ENCODE peak calls at places on chromosomes 6 and 20, in seven cellular contexts. One of them, this sample, is unnamed.

GRCh38 chr6:94254689-94255088 is 835.3 kb upstream of the EPHA7 start:
- DNase-seq in PC-3: peak
- DNase-seq in GM06990: no peak
- DNase-seq in AG10803: no peak
- DNase-seq in activated CD8-positive, alpha-beta T cell treated with anti-CD3 and anti-CD28 coated beads for 36 hours: no peak
- DNase-seq in uterus: no peak
- DNase-seq in fibroblast of the aortic adventitia: no peak
- DNase-seq in this sample: no peak

GRCh38 chr6:106508836-106509235 is 120.5 kb downstream of the RTN4IP1 start:
- DNase-seq in PC-3: no peak
- DNase-seq in GM06990: no peak
- DNase-seq in AG10803: no peak
- DNase-seq in activated CD8-positive, alpha-beta T cell treated with anti-CD3 and anti-CD28 coated beads for 36 hours: no peak
- DNase-seq in uterus: no peak
- DNase-seq in fibroblast of the aortic adventitia: peak
- DNase-seq in this sample: no peak

GRCh38 chr20:22248052-22248667 is 336.2 kb downstream of the FOXA2 start:
- DNase-seq in PC-3: peak
- DNase-seq in GM06990: no peak
- DNase-seq in AG10803: no peak
- DNase-seq in activated CD8-positive, alpha-beta T cell treated with anti-CD3 and anti-CD28 coated beads for 36 hours: peak
- DNase-seq in uterus: no peak
- DNase-seq in fibroblast of the aortic adventitia: peak
- DNase-seq in this sample: no peak

GRCh38 chr6:5173862-5174643 is 86.7 kb downstream of the LYRM4 start:
- DNase-seq in PC-3: no peak
- DNase-seq in GM06990: peak
- DNase-seq in AG10803: no peak
- DNase-seq in activated CD8-positive, alpha-beta T cell treated with anti-CD3 and anti-CD28 coated beads for 36 hours: peak
- DNase-seq in uterus: no peak
- DNase-seq in fibroblast of the aortic adventitia: no peak
- DNase-seq in this sample: peak

GRCh38 chr6:106805017-106805335 is 169.6 kb downstream of the CD24 start:
- DNase-seq in PC-3: no peak
- DNase-seq in GM06990: no peak
- DNase-seq in AG10803: no peak
- DNase-seq in activated CD8-positive, alpha-beta T cell treated with anti-CD3 and anti-CD28 coated beads for 36 hours: no peak
- DNase-seq in uterus: no peak
- DNase-seq in fibroblast of the aortic adventitia: no peak
- DNase-seq in this sample: no peak

GRCh38 chr6:148445620-148446019 is 103.0 kb downstream of the SASH1 start:
- DNase-seq in PC-3: peak
- DNase-seq in GM06990: no peak
- DNase-seq in AG10803: peak
- DNase-seq in activated CD8-positive, alpha-beta T cell treated with anti-CD3 and anti-CD28 coated beads for 36 hours: no peak
- DNase-seq in uterus: no peak
- DNase-seq in fibroblast of the aortic adventitia: no peak
- DNase-seq in this sample: no peak

GRCh38 chr6:24228681-24229255 is 102.8 kb downstream of the NRSN1 start:
- DNase-seq in PC-3: no peak
- DNase-seq in GM06990: no peak
- DNase-seq in AG10803: peak
- DNase-seq in activated CD8-positive, alpha-beta T cell treated with anti-CD3 and anti-CD28 coated beads for 36 hours: peak
- DNase-seq in uterus: no peak
- DNase-seq in fibroblast of the aortic adventitia: no peak
- DNase-seq in this sample: no peak

GRCh38 chr6:125188037-125188436 is 34.5 kb downstream of the TPD52L1 start:
- DNase-seq in PC-3: no peak
- DNase-seq in GM06990: no peak
- DNase-seq in AG10803: peak
- DNase-seq in activated CD8-positive, alpha-beta T cell treated with anti-CD3 and anti-CD28 coated beads for 36 hours: no peak
- DNase-seq in uterus: no peak
- DNase-seq in fibroblast of the aortic adventitia: peak
- DNase-seq in this sample: no peak

GRCh38 chr6:44000164-44000842 is 126.9 kb downstream of the MRPL14 start:
- DNase-seq in PC-3: no peak
- DNase-seq in GM06990: peak
- DNase-seq in AG10803: no peak
- DNase-seq in activated CD8-positive, alpha-beta T cell treated with anti-CD3 and anti-CD28 coated beads for 36 hours: peak
- DNase-seq in uterus: no peak
- DNase-seq in fibroblast of the aortic adventitia: no peak
- DNase-seq in this sample: peak

GRCh38 chr20:54199283-54199682 is 8.6 kb upstream of the PFDN4 start:
- DNase-seq in PC-3: no peak
- DNase-seq in GM06990: no peak
- DNase-seq in AG10803: no peak
- DNase-seq in activated CD8-positive, alpha-beta T cell treated with anti-CD3 and anti-CD28 coated beads for 36 hours: no peak
- DNase-seq in uterus: no peak
- DNase-seq in fibroblast of the aortic adventitia: no peak
- DNase-seq in this sample: no peak

GRCh38 chr20:49484180-49485140 is 2.0 kb upstream of the KCNB1 start:
- DNase-seq in PC-3: peak
- DNase-seq in GM06990: peak
- DNase-seq in AG10803: peak
- DNase-seq in activated CD8-positive, alpha-beta T cell treated with anti-CD3 and anti-CD28 coated beads for 36 hours: peak
- DNase-seq in uterus: peak
- DNase-seq in fibroblast of the aortic adventitia: peak
- DNase-seq in this sample: no peak

GRCh38 chr6:26322645-26323482 is 42.1 kb upstream of the BTN3A2 start:
- DNase-seq in PC-3: peak
- DNase-seq in GM06990: peak
- DNase-seq in AG10803: peak
- DNase-seq in activated CD8-positive, alpha-beta T cell treated with anti-CD3 and anti-CD28 coated beads for 36 hours: peak
- DNase-seq in uterus: peak
- DNase-seq in fibroblast of the aortic adventitia: peak
- DNase-seq in this sample: peak

GRCh38 chr20:33940701-33941100 is 53.0 kb upstream of the RALY start:
- DNase-seq in PC-3: no peak
- DNase-seq in GM06990: no peak
- DNase-seq in AG10803: no peak
- DNase-seq in activated CD8-positive, alpha-beta T cell treated with anti-CD3 and anti-CD28 coated beads for 36 hours: no peak
- DNase-seq in uterus: no peak
- DNase-seq in fibroblast of the aortic adventitia: no peak
- DNase-seq in this sample: no peak

GRCh38 chr20:44805335-44805734 is 5.0 kb downstream of the RIMS4 start:
- DNase-seq in PC-3: no peak
- DNase-seq in GM06990: no peak
- DNase-seq in AG10803: no peak
- DNase-seq in activated CD8-positive, alpha-beta T cell treated with anti-CD3 and anti-CD28 coated beads for 36 hours: no peak
- DNase-seq in uterus: no peak
- DNase-seq in fibroblast of the aortic adventitia: no peak
- DNase-seq in this sample: no peak
- TF ChIP-seq CTCF in PC-3: no peak
- TF ChIP-seq CTCF in GM06990: no peak
- TF ChIP-seq CTCF in AG10803: no peak
- TF ChIP-seq CTCF in activated CD8-positive, alpha-beta T cell treated with anti-CD3 and anti-CD28 coated beads for 36 hours: no peak
- TF ChIP-seq CTCF in uterus: no peak
- TF ChIP-seq CTCF in fibroblast of the aortic adventitia: no peak
- TF ChIP-seq CTCF in this sample: no peak

GRCh38 chr6:30396833-30397479 is 52.0 kb downstream of the RPP21 start:
- DNase-seq in PC-3: peak
- DNase-seq in GM06990: peak
- DNase-seq in AG10803: peak
- DNase-seq in activated CD8-positive, alpha-beta T cell treated with anti-CD3 and anti-CD28 coated beads for 36 hours: peak
- DNase-seq in uterus: peak
- DNase-seq in fibroblast of the aortic adventitia: peak
- DNase-seq in this sample: peak
- TF ChIP-seq CTCF in PC-3: peak
- TF ChIP-seq CTCF in GM06990: peak
- TF ChIP-seq CTCF in AG10803: peak
- TF ChIP-seq CTCF in activated CD8-positive, alpha-beta T cell treated with anti-CD3 and anti-CD28 coated beads for 36 hours: peak
- TF ChIP-seq CTCF in uterus: peak
- TF ChIP-seq CTCF in fibroblast of the aortic adventitia: peak
- TF ChIP-seq CTCF in this sample: peak

DNA sequence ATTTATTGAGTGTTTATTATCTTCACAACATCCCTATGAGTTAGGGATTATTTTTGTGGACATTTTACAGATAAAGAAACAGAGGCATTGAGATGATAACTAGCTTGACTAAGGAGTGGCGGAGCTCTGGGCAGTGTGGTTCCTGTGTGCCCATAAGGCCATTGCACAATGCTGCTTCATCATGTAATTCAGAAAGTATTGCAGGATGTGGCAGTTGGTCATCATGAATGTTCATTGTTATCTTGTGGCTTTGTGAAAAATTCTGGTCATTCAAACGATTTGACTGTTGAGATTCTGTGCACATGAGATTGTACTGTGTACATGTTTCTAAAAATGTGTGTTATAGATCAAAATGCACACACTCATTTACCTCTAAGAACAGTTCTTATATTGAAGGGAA is 150.8 kb downstream of the ESR1 start:
- DNase-seq in PC-3: peak
- DNase-seq in GM06990: no peak
- DNase-seq in AG10803: peak
- DNase-seq in activated CD8-positive, alpha-beta T cell treated with anti-CD3 and anti-CD28 coated beads for 36 hours: no peak
- DNase-seq in uterus: no peak
- DNase-seq in fibroblast of the aortic adventitia: peak
- DNase-seq in this sample: no peak
- TF ChIP-seq CTCF in PC-3: no peak
- TF ChIP-seq CTCF in GM06990: no peak
- TF ChIP-seq CTCF in AG10803: no peak
- TF ChIP-seq CTCF in activated CD8-positive, alpha-beta T cell treated with anti-CD3 and anti-CD28 coated beads for 36 hours: no peak
- TF ChIP-seq CTCF in uterus: no peak
- TF ChIP-seq CTCF in fibroblast of the aortic adventitia: no peak
- TF ChIP-seq CTCF in this sample: no peak

DNA sequence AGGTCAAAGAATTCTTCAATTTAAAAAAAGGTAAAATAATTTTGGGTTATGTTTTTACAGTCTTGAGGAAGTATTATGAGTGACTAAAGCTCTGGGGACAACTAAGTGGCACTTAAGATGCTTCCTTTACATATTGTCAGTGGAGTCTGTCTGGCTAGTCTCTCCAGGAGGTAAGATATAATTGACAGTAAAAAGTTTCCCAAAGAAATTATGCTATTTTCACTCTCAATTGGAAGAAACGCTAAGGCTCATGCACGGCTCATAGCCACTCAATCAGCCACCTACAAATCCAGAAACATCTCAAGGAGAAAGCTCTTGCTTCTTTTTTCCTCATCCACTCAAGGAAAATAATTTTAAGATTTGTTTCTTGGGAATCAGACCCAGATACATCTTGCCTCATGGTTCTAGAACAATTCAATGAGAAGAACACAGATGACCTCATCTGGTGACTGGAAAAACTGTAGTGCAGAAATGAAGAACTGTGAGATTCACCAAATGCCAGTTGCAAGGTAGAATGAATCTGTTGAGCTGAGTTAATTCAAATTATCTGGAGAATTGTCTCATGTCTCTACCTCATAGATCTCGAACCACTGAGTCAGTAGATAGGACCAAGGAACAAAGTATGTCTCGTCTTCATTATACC is 252.9 kb downstream of the TPBG start:
- DNase-seq in PC-3: no peak
- DNase-seq in GM06990: no peak
- DNase-seq in AG10803: peak
- DNase-seq in activated CD8-positive, alpha-beta T cell treated with anti-CD3 and anti-CD28 coated beads for 36 hours: no peak
- DNase-seq in uterus: no peak
- DNase-seq in fibroblast of the aortic adventitia: peak
- DNase-seq in this sample: no peak
- TF ChIP-seq CTCF in PC-3: peak
- TF ChIP-seq CTCF in GM06990: no peak
- TF ChIP-seq CTCF in AG10803: peak
- TF ChIP-seq CTCF in activated CD8-positive, alpha-beta T cell treated with anti-CD3 and anti-CD28 coated beads for 36 hours: no peak
- TF ChIP-seq CTCF in uterus: no peak
- TF ChIP-seq CTCF in fibroblast of the aortic adventitia: peak
- TF ChIP-seq CTCF in this sample: no peak

GRCh38 chr6:12482386-12482785 is 192.2 kb downstream of the EDN1 start:
- DNase-seq in PC-3: peak
- DNase-seq in GM06990: no peak
- DNase-seq in AG10803: no peak
- DNase-seq in activated CD8-positive, alpha-beta T cell treated with anti-CD3 and anti-CD28 coated beads for 36 hours: no peak
- DNase-seq in uterus: no peak
- DNase-seq in fibroblast of the aortic adventitia: no peak
- DNase-seq in this sample: no peak
- TF ChIP-seq CTCF in PC-3: peak
- TF ChIP-seq CTCF in GM06990: peak
- TF ChIP-seq CTCF in AG10803: peak
- TF ChIP-seq CTCF in activated CD8-positive, alpha-beta T cell treated with anti-CD3 and anti-CD28 coated beads for 36 hours: no peak
- TF ChIP-seq CTCF in uterus: no peak
- TF ChIP-seq CTCF in fibroblast of the aortic adventitia: no peak
- TF ChIP-seq CTCF in this sample: no peak